ENCODE peak calls at places on chromosomes 16 and 17, in six cellular contexts. One of them, this sample, is unnamed. For H3K4me1, the result is how much of the 10 kb centered on the place peaks cover.

GRCh38 chr16:10509534-10510025 is 70.8 kb downstream of the EMP2 start:
- DNase-seq in breast epithelium: peak
- DNase-seq in heart left ventricle: no peak
- DNase-seq in IMR-90: peak
- DNase-seq in astrocyte: peak
- DNase-seq in body of pancreas: peak
- DNase-seq in this sample: no peak

GRCh38 chr17:55659661-55660060 is 63.0 kb downstream of the TMEM100 start:
- DNase-seq in breast epithelium: no peak
- DNase-seq in heart left ventricle: no peak
- DNase-seq in IMR-90: no peak
- DNase-seq in astrocyte: no peak
- DNase-seq in body of pancreas: no peak
- DNase-seq in this sample: no peak

GRCh38 chr17:15284537-15284936 is 19.4 kb upstream of the PMP22 start:
- DNase-seq in breast epithelium: no peak
- DNase-seq in heart left ventricle: no peak
- DNase-seq in IMR-90: no peak
- DNase-seq in astrocyte: no peak
- DNase-seq in body of pancreas: no peak
- DNase-seq in this sample: no peak

GRCh38 chr17:12395733-12396354 is 269.8 kb upstream of the MYOCD start:
- DNase-seq in breast epithelium: no peak
- DNase-seq in heart left ventricle: no peak
- DNase-seq in IMR-90: no peak
- DNase-seq in astrocyte: no peak
- DNase-seq in body of pancreas: peak
- DNase-seq in this sample: no peak

GRCh38 chr17:511833-512251 is 159.2 kb upstream of the RPH3AL start:
- DNase-seq in breast epithelium: no peak
- DNase-seq in heart left ventricle: no peak
- DNase-seq in IMR-90: peak
- DNase-seq in astrocyte: peak
- DNase-seq in body of pancreas: no peak
- DNase-seq in this sample: no peak

GRCh38 chr17:33090806-33091205 is 99.2 kb downstream of the SPACA3 start:
- DNase-seq in breast epithelium: no peak
- DNase-seq in heart left ventricle: no peak
- DNase-seq in IMR-90: no peak
- DNase-seq in astrocyte: peak
- DNase-seq in body of pancreas: no peak
- DNase-seq in this sample: no peak

GRCh38 chr16:83344014-83344413 is 463.8 kb upstream of the HSBP1 start:
- DNase-seq in breast epithelium: no peak
- DNase-seq in heart left ventricle: no peak
- DNase-seq in IMR-90: peak
- DNase-seq in astrocyte: peak
- DNase-seq in body of pancreas: no peak
- DNase-seq in this sample: no peak

GRCh38 chr17:57634713-57635465 is 110.2 kb downstream of the CCDC182 start:
- DNase-seq in breast epithelium: no peak
- DNase-seq in heart left ventricle: no peak
- DNase-seq in IMR-90: peak
- DNase-seq in astrocyte: peak
- DNase-seq in body of pancreas: no peak
- DNase-seq in this sample: no peak

GRCh38 chr16:85523602-85524364 is 89.3 kb upstream of the GSE1 start:
- DNase-seq in breast epithelium: no peak
- DNase-seq in heart left ventricle: no peak
- DNase-seq in IMR-90: peak
- DNase-seq in astrocyte: peak
- DNase-seq in body of pancreas: peak
- DNase-seq in this sample: no peak

GRCh38 chr17:19573075-19573474 is 39.4 kb downstream of the SLC47A1 start:
- DNase-seq in breast epithelium: no peak
- DNase-seq in heart left ventricle: no peak
- DNase-seq in IMR-90: peak
- DNase-seq in astrocyte: peak
- DNase-seq in body of pancreas: no peak
- DNase-seq in this sample: no peak

GRCh38 chr16:88376053-88376834 is 6.5 kb upstream of the ZNF469 start:
- DNase-seq in breast epithelium: no peak
- DNase-seq in heart left ventricle: peak
- DNase-seq in IMR-90: no peak
- DNase-seq in astrocyte: peak
- DNase-seq in body of pancreas: no peak
- DNase-seq in this sample: peak

GRCh38 chr17:80889897-80890550 is 101.6 kb upstream of the CHMP6 start:
- DNase-seq in breast epithelium: no peak
- DNase-seq in heart left ventricle: no peak
- DNase-seq in IMR-90: no peak
- DNase-seq in astrocyte: no peak
- DNase-seq in body of pancreas: no peak
- DNase-seq in this sample: peak

GRCh38 chr17:63439682-63440081 is 6.4 kb downstream of the CYB561 start:
- DNase-seq in breast epithelium: no peak
- DNase-seq in heart left ventricle: no peak
- DNase-seq in IMR-90: peak
- DNase-seq in astrocyte: peak
- DNase-seq in body of pancreas: no peak
- DNase-seq in this sample: no peak

GRCh38 chr16:87304951-87305350 is 12.2 kb downstream of the C16orf95 start:
- DNase-seq in breast epithelium: no peak
- DNase-seq in heart left ventricle: no peak
- DNase-seq in IMR-90: no peak
- DNase-seq in astrocyte: no peak
- DNase-seq in body of pancreas: no peak
- DNase-seq in this sample: peak

GRCh38 chr17:58303981-58304734 is 23.4 kb upstream of the MPO start:
- DNase-seq in breast epithelium: peak
- DNase-seq in heart left ventricle: no peak
- DNase-seq in IMR-90: peak
- DNase-seq in astrocyte: no peak
- DNase-seq in body of pancreas: peak
- DNase-seq in this sample: peak

GRCh38 chr17:40089085-40089895 is 11.1 kb downstream of the NR1D1 start:
- DNase-seq in breast epithelium: no peak
- DNase-seq in heart left ventricle: no peak
- DNase-seq in IMR-90: no peak
- DNase-seq in astrocyte: no peak
- DNase-seq in body of pancreas: no peak
- DNase-seq in this sample: no peak

GRCh38 chr16:381788-382717 is at the start of gene PGAP6:
- DNase-seq in breast epithelium: no peak
- DNase-seq in heart left ventricle: peak
- DNase-seq in IMR-90: peak
- DNase-seq in astrocyte: no peak
- DNase-seq in body of pancreas: peak
- DNase-seq in this sample: peak

GRCh38 chr17:76195281-76196096 is 44.8 kb downstream of the RNF157 start:
- DNase-seq in breast epithelium: no peak
- DNase-seq in heart left ventricle: no peak
- DNase-seq in IMR-90: no peak
- DNase-seq in astrocyte: no peak
- DNase-seq in body of pancreas: no peak
- DNase-seq in this sample: no peak

GRCh38 chr16:31134625-31135534 is 647 bp downstream of the PRSS8 start:
- DNase-seq in breast epithelium: peak
- DNase-seq in heart left ventricle: no peak
- DNase-seq in IMR-90: no peak
- DNase-seq in astrocyte: no peak
- DNase-seq in body of pancreas: peak
- DNase-seq in this sample: no peak

GRCh38 chr17:71703701-71704100 is 417.1 kb upstream of the SOX9 start:
- DNase-seq in breast epithelium: no peak
- DNase-seq in heart left ventricle: no peak
- DNase-seq in IMR-90: no peak
- DNase-seq in astrocyte: peak
- DNase-seq in body of pancreas: no peak
- DNase-seq in this sample: no peak

GRCh38 chr17:58120195-58120822 is 27.9 kb upstream of the OR4D1 start:
- DNase-seq in breast epithelium: no peak
- DNase-seq in heart left ventricle: no peak
- DNase-seq in IMR-90: peak
- DNase-seq in astrocyte: peak
- DNase-seq in body of pancreas: peak
- DNase-seq in this sample: no peak

GRCh38 chr17:82974136-82974952 is 105.1 kb upstream of the METRNL start:
- DNase-seq in breast epithelium: no peak
- DNase-seq in heart left ventricle: no peak
- DNase-seq in IMR-90: no peak
- DNase-seq in astrocyte: no peak
- DNase-seq in body of pancreas: peak
- DNase-seq in this sample: peak

GRCh38 chr16:74372953-74373846 is 2.9 kb upstream of the NPIPB15 start:
- DNase-seq in breast epithelium: no peak
- DNase-seq in heart left ventricle: no peak
- DNase-seq in IMR-90: no peak
- DNase-seq in astrocyte: no peak
- DNase-seq in body of pancreas: no peak
- DNase-seq in this sample: peak

DNA sequence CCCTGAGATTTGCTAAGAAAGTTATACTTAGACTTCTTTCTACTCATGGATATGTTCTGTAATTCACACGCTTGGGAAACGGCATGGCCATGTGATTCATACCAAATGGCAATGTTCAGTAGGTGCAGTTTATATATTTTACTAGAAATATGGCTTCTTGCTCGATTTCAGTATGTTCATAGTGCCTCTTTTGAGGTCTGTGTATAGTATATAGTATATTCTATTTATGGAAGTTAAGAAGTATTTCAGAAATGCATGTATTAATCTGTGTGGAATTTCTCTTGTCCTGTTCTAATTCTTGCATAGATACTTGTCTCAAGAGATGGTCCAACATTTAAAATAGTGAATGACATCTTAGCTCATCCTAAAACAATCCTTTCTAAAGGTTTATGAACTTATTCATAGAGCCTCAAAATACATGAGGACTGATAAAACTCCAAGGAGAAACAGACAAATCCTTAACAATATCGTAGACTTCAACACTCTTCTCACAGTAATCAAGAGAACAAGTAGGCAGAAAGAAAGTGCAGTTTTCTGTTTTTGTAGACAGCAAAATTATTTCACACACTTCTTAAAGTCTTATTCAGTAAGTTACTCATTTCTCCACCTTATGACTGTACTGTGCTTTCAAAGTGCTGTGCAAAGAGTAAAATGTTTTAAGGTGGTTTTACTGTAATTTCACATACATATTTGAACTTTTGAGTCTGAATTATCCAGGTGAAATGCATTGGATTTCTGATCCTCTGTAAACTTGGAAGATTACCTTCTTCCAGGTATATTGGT is 11.1 kb downstream of the BPTF start:
- DNase-seq in breast epithelium: no peak
- DNase-seq in heart left ventricle: no peak
- DNase-seq in IMR-90: peak
- DNase-seq in astrocyte: peak
- DNase-seq in body of pancreas: no peak
- DNase-seq in this sample: no peak
- H3K4me1 ChIP-seq in breast epithelium: under half
- H3K4me1 ChIP-seq in heart left ventricle: under half
- H3K4me1 ChIP-seq in IMR-90: under half
- H3K4me1 ChIP-seq in astrocyte: under half
- H3K4me1 ChIP-seq in body of pancreas: under half
- H3K4me1 ChIP-seq in this sample: under half

DNA sequence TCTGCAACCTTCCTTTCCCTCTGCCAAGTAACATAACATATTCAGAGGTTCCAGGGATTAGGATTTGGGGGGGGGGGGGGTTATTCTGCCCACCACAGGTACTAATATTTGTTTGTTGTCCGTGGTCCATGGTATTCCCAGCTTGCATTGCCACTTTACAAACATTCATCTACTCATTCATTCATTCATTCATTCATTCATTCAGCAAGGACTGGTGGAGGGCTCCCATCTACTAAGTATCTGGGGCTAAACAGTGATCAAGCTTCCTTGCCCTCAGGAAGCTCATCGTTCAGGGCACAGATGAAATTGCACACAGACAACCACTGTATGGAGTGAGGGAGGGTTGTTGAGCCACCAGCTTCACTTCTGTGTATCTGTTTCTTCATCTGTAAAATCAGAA is 45.8 kb upstream of the NDRG4 start:
- DNase-seq in breast epithelium: no peak
- DNase-seq in heart left ventricle: no peak
- DNase-seq in IMR-90: no peak
- DNase-seq in astrocyte: no peak
- DNase-seq in body of pancreas: no peak
- DNase-seq in this sample: no peak
- TF ChIP-seq CTCF in breast epithelium: no peak
- TF ChIP-seq CTCF in heart left ventricle: no peak
- TF ChIP-seq CTCF in IMR-90: no peak
- TF ChIP-seq CTCF in astrocyte: no peak
- TF ChIP-seq CTCF in body of pancreas: no peak
- TF ChIP-seq CTCF in this sample: no peak

DNA sequence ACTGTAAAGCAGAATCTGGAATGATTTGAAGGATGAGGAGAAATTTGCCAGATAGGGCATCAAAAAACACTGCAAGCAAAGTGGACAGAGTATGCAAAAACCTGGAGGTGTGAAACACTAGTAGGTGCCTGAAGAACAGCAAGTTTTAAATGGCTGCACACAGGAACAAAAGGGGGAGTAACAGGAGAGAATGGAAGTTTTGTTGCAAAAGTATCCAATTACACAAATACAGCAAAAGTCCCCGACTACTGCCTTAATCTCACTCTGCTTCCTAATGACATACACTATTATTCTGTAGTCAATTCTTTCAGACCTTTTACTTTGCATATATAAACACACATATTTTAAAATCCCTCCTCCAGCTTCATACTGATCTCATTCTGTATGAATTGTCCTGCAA is 1.5 kb downstream of the HEATR6 start:
- DNase-seq in breast epithelium: no peak
- DNase-seq in heart left ventricle: no peak
- DNase-seq in IMR-90: no peak
- DNase-seq in astrocyte: no peak
- DNase-seq in body of pancreas: no peak
- DNase-seq in this sample: no peak
- H3K4me3 ChIP-seq in breast epithelium: no peak
- H3K4me3 ChIP-seq in heart left ventricle: no peak
- H3K4me3 ChIP-seq in IMR-90: no peak
- H3K4me3 ChIP-seq in astrocyte: no peak
- H3K4me3 ChIP-seq in body of pancreas: no peak
- H3K4me3 ChIP-seq in this sample: no peak

GRCh38 chr16:17366299-17366961 is 104.3 kb downstream of the XYLT1 start:
- DNase-seq in breast epithelium: no peak
- DNase-seq in heart left ventricle: no peak
- DNase-seq in IMR-90: no peak
- DNase-seq in astrocyte: no peak
- DNase-seq in body of pancreas: no peak
- DNase-seq in this sample: no peak

GRCh38 chr16:17365591-17366298 is 105.0 kb downstream of the XYLT1 start:
- DNase-seq in breast epithelium: no peak
- DNase-seq in heart left ventricle: no peak
- DNase-seq in IMR-90: no peak
- DNase-seq in astrocyte: peak
- DNase-seq in body of pancreas: no peak
- DNase-seq in this sample: no peak

GRCh38 chr16:17367034-17367433 is 103.7 kb downstream of the XYLT1 start:
- DNase-seq in breast epithelium: no peak
- DNase-seq in heart left ventricle: no peak
- DNase-seq in IMR-90: no peak
- DNase-seq in astrocyte: no peak
- DNase-seq in body of pancreas: no peak
- DNase-seq in this sample: no peak

GRCh38 chr16:17364319-17365210 is 106.2 kb downstream of the XYLT1 start:
- DNase-seq in breast epithelium: no peak
- DNase-seq in heart left ventricle: no peak
- DNase-seq in IMR-90: peak
- DNase-seq in astrocyte: peak
- DNase-seq in body of pancreas: no peak
- DNase-seq in this sample: no peak

GRCh38 chr16:17365211-17365541 is 105.6 kb downstream of the XYLT1 start:
- DNase-seq in breast epithelium: no peak
- DNase-seq in heart left ventricle: no peak
- DNase-seq in IMR-90: no peak
- DNase-seq in astrocyte: no peak
- DNase-seq in body of pancreas: no peak
- DNase-seq in this sample: no peak
- H3K4me1 ChIP-seq in breast epithelium: under half
- H3K4me1 ChIP-seq in heart left ventricle: under half
- H3K4me1 ChIP-seq in IMR-90: under half
- H3K4me1 ChIP-seq in astrocyte: half or more
- H3K4me1 ChIP-seq in body of pancreas: under half
- H3K4me1 ChIP-seq in this sample: under half

This sample was measured in kidney.